ENCODE peak calls at places on chromosome 14, in seven cellular contexts. Z is CD4-positive, CD25-positive, alpha-beta regulatory T cell; Q is A549; F is tibial nerve; C is left ventricle myocardium inferior; D is astrocyte of the cerebellum; W is fibroblast of the aortic adventitia. V is an unnamed sample.

GRCh38 chr14:89773644-89774316 is 180.8 kb downstream of the EFCAB11 start:
- DNase-seq in Z (peak; percentile 79), Q (peak; percentile 44), F (no peak), C (peak; percentile 46), D (no peak), W (no peak), V (peak; percentile 62)

GRCh38 chr14:62439210-62439609 is 606.0 kb downstream of the KCNH5 start:
- DNase-seq in Z (no peak), Q (no peak), F (no peak), C (no peak), D (no peak), W (no peak), V (no peak)

GRCh38 chr14:64186231-64187129 is 107.7 kb downstream of the ESR2 start:
- DNase-seq in Z (no peak), Q (no peak), F (no peak), C (no peak), D (no peak), W (no peak), V (no peak)

GRCh38 chr14:57461777-57462320 is 31.8 kb downstream of the CCDC198 start:
- DNase-seq in Z (no peak), Q (peak; percentile 55), F (no peak), C (no peak), D (no peak), W (no peak), V (no peak)

GRCh38 chr14:71271166-71271945 is 364.1 kb downstream of the PCNX1 start:
- DNase-seq in Z (no peak), Q (no peak), F (no peak), C (no peak), D (no peak), W (no peak), V (no peak)

GRCh38 chr14:72699433-72699832 is 194.5 kb downstream of the DPF3 start:
- DNase-seq in Z (no peak), Q (no peak), F (no peak), C (no peak), D (no peak), W (no peak), V (no peak)

GRCh38 chr14:42624980-42625761 is 1018.5 kb downstream of the LRFN5 start:
- DNase-seq in Z (no peak), Q (peak; percentile 4), F (no peak), C (no peak), D (no peak), W (no peak), V (no peak)

GRCh38 chr14:104144911-104145825 is 6.8 kb downstream of the KIF26A start:
- DNase-seq in Z (no peak), Q (no peak), F (no peak), C (no peak), D (no peak), W (no peak), V (no peak)

GRCh38 chr14:44846232-44846824 is 115.4 kb downstream of the KLHL28 start:
- DNase-seq in Z (peak; percentile 47), Q (peak; percentile 44), F (peak; percentile 8), C (no peak), D (peak; percentile 27), W (peak; percentile 73), V (no peak)

GRCh38 chr14:59215353-59215752 is 26.9 kb downstream of the DAAM1 start:
- DNase-seq in Z (no peak), Q (no peak), F (peak; percentile 66), C (peak; percentile 80), D (peak; percentile 67), W (peak; percentile 90), V (peak; percentile 72)

GRCh38 chr14:103740991-103741689 is 25.5 kb downstream of the ZFYVE21 start:
- DNase-seq in Z (no peak), Q (no peak), F (no peak), C (no peak), D (no peak), W (no peak), V (no peak)

GRCh38 chr14:30669594-30669993 is 47.5 kb downstream of the SCFD1 start:
- DNase-seq in Z (no peak), Q (no peak), F (no peak), C (no peak), D (no peak), W (peak; percentile 6), V (no peak)

GRCh38 chr14:57889245-57889644 is 23.4 kb upstream of the SLC35F4 start:
- DNase-seq in Z (no peak), Q (no peak), F (peak; percentile 8), C (peak; percentile 64), D (peak; percentile 46), W (peak; percentile 57), V (peak; percentile 39)

GRCh38 chr14:77133718-77134338 is 7.8 kb downstream of the ZDHHC22 start:
- DNase-seq in Z (peak; percentile 66), Q (peak; percentile 49), F (no peak), C (peak; percentile 40), D (peak; percentile 44), W (peak; percentile 62), V (peak; percentile 24)

GRCh38 chr14:92144708-92145107 is 22.9 kb downstream of the CPSF2 start:
- DNase-seq in Z (no peak), Q (no peak), F (no peak), C (no peak), D (no peak), W (peak; percentile 15), V (no peak)

GRCh38 chr14:95355422-95355821 is 35.7 kb upstream of the CLMN start:
- DNase-seq in Z (no peak), Q (no peak), F (no peak), C (no peak), D (no peak), W (no peak), V (no peak)

GRCh38 chr14:28298156-28298555 is 468.4 kb upstream of the FOXG1 start:
- DNase-seq in Z (no peak), Q (no peak), F (no peak), C (no peak), D (peak; percentile 47), W (peak; percentile 36), V (no peak)

GRCh38 chr14:65238456-65238855 is 136.1 kb upstream of the MAX start:
- DNase-seq in Z (no peak), Q (peak; percentile 63), F (no peak), C (no peak), D (peak; percentile 66), W (peak; percentile 93), V (peak; percentile 55)

DNA sequence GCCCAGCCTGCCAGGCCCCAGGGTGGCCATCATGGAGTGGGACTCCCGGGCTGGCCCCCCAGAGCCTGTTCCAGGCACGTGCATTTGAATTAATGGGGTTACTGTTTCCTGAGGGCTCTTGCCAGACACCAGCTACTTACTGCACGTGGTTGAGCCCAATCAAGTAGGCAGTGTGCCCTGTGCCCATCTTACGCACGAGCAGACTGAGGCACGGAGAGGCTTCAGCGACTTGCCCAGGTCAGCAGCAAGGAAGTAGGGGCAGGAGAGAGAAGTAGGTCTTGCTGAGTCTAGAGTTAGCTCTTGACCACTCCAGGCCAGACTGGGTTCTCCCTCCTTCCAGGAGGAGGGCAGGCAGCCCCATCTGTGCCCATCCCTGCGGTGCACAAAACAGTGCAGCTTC is 67.7 kb downstream of the DIO3 start:
- DNase-seq in Z (no peak), Q (no peak), F (no peak), C (no peak), D (no peak), W (no peak), V (no peak)
- H3K4me3 ChIP-seq in Z (no peak overlapping the region), Q (no peak overlapping the region), F (no peak overlapping the region), C (peak overlapping the region; percentile 46), D (no peak overlapping the region), W (no peak overlapping the region), V (no peak overlapping the region)

DNA sequence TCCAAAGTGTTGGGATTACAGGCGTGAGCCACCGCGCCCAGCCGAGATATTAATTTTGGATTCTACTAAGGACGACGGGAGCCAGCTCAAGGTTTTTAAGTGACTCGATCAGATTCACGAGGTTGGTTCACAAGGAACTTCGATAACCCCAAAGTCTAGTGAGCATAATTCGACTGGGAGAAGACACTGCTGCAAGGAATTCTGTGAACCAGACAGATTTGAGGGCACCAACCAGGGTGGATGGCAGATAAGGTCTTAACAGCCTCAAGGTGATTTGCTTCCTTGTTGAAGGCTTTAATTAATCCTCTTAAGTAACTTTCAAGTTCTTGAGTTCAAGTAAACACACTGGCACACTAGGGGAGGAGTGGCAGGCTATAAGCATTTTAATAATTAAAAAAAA is 1.1 kb upstream of the KLHDC2 start:
- DNase-seq in Z (no peak), Q (no peak), F (no peak), C (no peak), D (no peak), W (no peak), V (no peak)
- H3K4me3 ChIP-seq in Z (peak overlapping the region; percentile 89), Q (peak overlapping the region; percentile 93), F (peak overlapping the region; percentile 98), C (peak overlapping the region; percentile 99), D (peak overlapping the region; percentile 95), W (peak overlapping the region; percentile 67), V (peak overlapping the region; percentile 78)

DNA sequence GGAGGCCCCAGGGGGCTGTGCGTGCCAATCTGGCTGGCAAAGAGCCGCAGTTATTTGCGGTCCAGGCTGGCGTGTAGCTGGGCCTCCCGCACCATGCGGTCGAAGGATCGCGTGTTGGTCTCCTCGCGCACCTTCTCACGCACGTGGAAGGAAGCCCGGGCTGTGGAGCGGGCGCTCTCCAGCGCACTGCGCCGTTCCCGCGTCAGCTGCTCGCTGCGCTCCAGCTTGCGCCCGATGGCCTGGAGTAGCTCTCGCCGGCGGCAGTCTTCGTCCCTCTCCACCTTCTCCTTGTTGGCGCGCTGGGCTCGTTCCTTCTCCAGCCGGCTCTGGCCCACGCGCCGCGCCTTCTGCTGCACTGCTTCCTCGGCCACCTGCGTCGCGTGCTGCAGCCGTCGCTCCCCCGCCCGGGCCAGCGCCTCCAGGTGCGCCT is 3.2 kb downstream of the CCDC177 start:
- DNase-seq in Z (no peak), Q (peak; percentile 49), F (no peak), C (no peak), D (no peak), W (no peak), V (no peak)
- H3K4me3 ChIP-seq in Z (no peak overlapping the region), Q (peak overlapping the region; percentile 45), F (peak overlapping the region; percentile 35), C (peak overlapping the region; percentile 66), D (no peak overlapping the region), W (peak overlapping the region; percentile 48), V (no peak overlapping the region)

DNA sequence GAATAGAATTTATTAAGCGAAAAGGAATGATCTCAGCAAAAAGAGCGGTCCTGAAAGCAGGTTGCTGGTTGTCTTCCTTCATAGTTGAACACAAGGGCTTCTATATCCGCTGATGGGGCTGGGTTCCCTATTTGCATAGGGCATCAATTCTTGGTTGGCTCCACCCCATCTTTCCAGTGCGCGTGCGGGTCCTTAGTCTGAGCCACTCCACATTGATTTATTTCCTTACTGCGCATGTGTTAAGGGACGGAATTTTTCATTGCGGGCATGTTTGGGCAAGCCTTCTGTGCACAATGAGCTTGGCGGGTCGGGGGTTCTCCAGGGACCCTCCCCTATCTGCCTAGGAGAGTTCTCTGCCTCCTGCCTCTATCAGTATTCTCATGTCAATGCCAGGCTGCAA is 21.2 kb upstream of the DLGAP5 start:
- DNase-seq in Z (no peak), Q (no peak), F (no peak), C (no peak), D (no peak), W (no peak), V (no peak)
- H3K4me3 ChIP-seq in Z (no peak overlapping the region), Q (no peak overlapping the region), F (no peak overlapping the region), C (no peak overlapping the region), D (no peak overlapping the region), W (no peak overlapping the region), V (no peak overlapping the region)

V was measured in MG63.